ENCODE peak calls at places on chromosomes 7 and 10, in six cellular contexts. T, B, E, W, V and H are unnamed samples.

GRCh38 chr7:90455163-90456030 is 14.0 kb upstream of the PTTG1IP2 start:
- DNase-seq in W (peak), B (peak), T (peak), V (no peak), E (no peak), H (no peak)

GRCh38 chr10:90718185-90718584 is 139.7 kb downstream of the HTR7 start:
- DNase-seq in E (no peak), W (peak), B (peak), T (peak), V (no peak), H (no peak)

GRCh38 chr7:4798706-4799235 is 23.3 kb downstream of the AP5Z1 start:
- DNase-seq in V (no peak), B (no peak), T (peak), W (no peak), E (no peak), H (peak)

GRCh38 chr7:24017519-24017918 is 266.5 kb upstream of the NPY start:
- DNase-seq in E (no peak), B (no peak), T (no peak), V (no peak), W (no peak), H (no peak)

GRCh38 chr7:151437866-151438516 is 1.9 kb downstream of the CRYGN start:
- DNase-seq in T (no peak), W (no peak), E (no peak), B (no peak), V (no peak), H (no peak)

GRCh38 chr10:11164806-11165590 is 147.3 kb downstream of the CELF2 start:
- DNase-seq in B (peak), W (peak), T (no peak), E (peak), V (peak), H (peak)

GRCh38 chr7:106177738-106178592 is 65.9 kb upstream of the SYPL1 start:
- DNase-seq in E (no peak), V (no peak), W (no peak), B (no peak), T (no peak), H (no peak)

GRCh38 chr7:155808551-155809331 is 3.5 kb downstream of the SHH start:
- DNase-seq in W (no peak), T (no peak), V (no peak), B (no peak), E (no peak), H (peak)

GRCh38 chr7:29989257-29989995 is at the start of gene SCRN1:
- DNase-seq in T (peak), W (no peak), E (no peak), V (peak), B (peak), H (peak)

GRCh38 chr7:135441791-135442190 is 68.1 kb downstream of the CNOT4 start:
- DNase-seq in B (peak), W (peak), E (no peak), T (peak), V (no peak), H (no peak)

GRCh38 chr10:100729877-100730738 is 15.3 kb upstream of the PAX2 start:
- DNase-seq in E (no peak), W (no peak), T (no peak), B (no peak), V (peak), H (no peak)

GRCh38 chr7:5420108-5420840 is 3.4 kb downstream of the TNRC18 start:
- DNase-seq in B (no peak), V (peak), E (no peak), W (no peak), T (peak), H (peak)

GRCh38 chr7:92133737-92134270 is 473 bp downstream of the CYP51A1 start:
- DNase-seq in W (peak), B (peak), E (peak), V (peak), T (peak), H (peak)

GRCh38 chr7:131083781-131084180 is 243.9 kb upstream of the MKLN1 start:
- DNase-seq in E (no peak), W (no peak), T (no peak), V (no peak), B (no peak), H (no peak)

GRCh38 chr7:30253796-30254165 is 30.6 kb upstream of the ZNRF2 start:
- DNase-seq in W (no peak), E (no peak), V (no peak), B (no peak), T (no peak), H (no peak)

GRCh38 chr7:96614154-96614867 is 95.3 kb downstream of the SEM1 start:
- DNase-seq in E (no peak), W (no peak), T (no peak), B (no peak), V (no peak), H (no peak)

GRCh38 chr7:31465285-31465684 is 48.6 kb upstream of the ITPRID1 start:
- DNase-seq in W (no peak), V (no peak), T (no peak), B (no peak), E (no peak), H (no peak)

GRCh38 chr7:31126976-31127375 is 74.9 kb downstream of the ADCYAP1R1 start:
- DNase-seq in V (no peak), T (no peak), W (peak), B (no peak), E (no peak), H (no peak)

GRCh38 chr10:97887399-97887798 is 37.8 kb downstream of the GOLGA7B start:
- DNase-seq in T (no peak), E (no peak), V (no peak), B (no peak), W (no peak), H (no peak)

GRCh38 chr10:105017116-105017515 is 376.0 kb downstream of the SORCS3 start:
- DNase-seq in T (no peak), E (no peak), B (no peak), W (no peak), V (no peak), H (no peak)

GRCh38 chr10:28147706-28148105 is 148.8 kb upstream of the ODAD2 start:
- DNase-seq in E (no peak), V (no peak), T (no peak), W (no peak), B (no peak), H (no peak)

GRCh38 chr10:60351191-60351853 is 38.4 kb downstream of the ANK3 start:
- DNase-seq in E (no peak), W (no peak), B (no peak), V (no peak), T (no peak), H (no peak)

GRCh38 chr10:97647556-97647955 is 7.1 kb downstream of the PI4K2A start:
- DNase-seq in T (no peak), W (no peak), E (no peak), B (no peak), V (no peak), H (no peak)

GRCh38 chr7:101696-102376 is 90.5 kb upstream of the FAM20C start:
- DNase-seq in V (no peak), B (no peak), W (no peak), E (no peak), T (no peak), H (no peak)

GRCh38 chr7:74365320-74366022 is 76.3 kb downstream of the CLIP2 start:
- DNase-seq in V (no peak), T (peak), E (no peak), B (peak), W (peak), H (no peak)

GRCh38 chr7:76008156-76008687 is 13.8 kb upstream of the TMEM120A start:
- DNase-seq in W (no peak), B (no peak), V (no peak), T (no peak), E (no peak), H (peak)

GRCh38 chr10:43214071-43214955 is 52.6 kb downstream of the RASGEF1A start:
- DNase-seq in B (no peak), E (no peak), T (no peak), V (peak), W (no peak), H (no peak)

GRCh38 chr10:61793760-61794713 is 107.5 kb upstream of the ARID5B start:
- DNase-seq in T (peak), B (no peak), E (no peak), W (no peak), V (no peak), H (no peak)

GRCh38 chr7:126529254-126529653 is 723.5 kb downstream of the GRM8 start:
- DNase-seq in V (no peak), T (no peak), E (no peak), B (no peak), W (peak), H (no peak)

GRCh38 chr7:52897708-52898107 is 137.7 kb upstream of the POM121L12 start:
- DNase-seq in W (no peak), V (no peak), E (no peak), T (no peak), B (no peak), H (no peak)

GRCh38 chr7:22351329-22351692 is 5.6 kb downstream of the RAPGEF5 start:
- DNase-seq in E (no peak), T (no peak), V (no peak), B (no peak), W (no peak), H (no peak)

GRCh38 chr7:32631021-32631420 is 135.7 kb downstream of the AVL9 start:
- DNase-seq in E (no peak), W (no peak), B (no peak), T (no peak), V (no peak), H (no peak)

GRCh38 chr7:151128716-151129115 is 38.8 kb downstream of the GBX1 start:
- DNase-seq in B (no peak), T (no peak), V (no peak), E (no peak), W (no peak), H (no peak)

GRCh38 chr10:119897366-119897765 is 4.8 kb downstream of the SEC23IP start:
- DNase-seq in V (no peak), T (no peak), E (no peak), B (no peak), W (no peak), H (no peak)

GRCh38 chr7:20647908-20648776 is 32.7 kb downstream of the ABCB5 start:
- DNase-seq in V (no peak), E (no peak), W (peak), B (peak), T (peak), H (no peak)